ENCODE peak calls at places on chromosomes 6 and 20, in six cellular contexts. T is A549, Q is gastrocnemius medialis, A is transverse colon, W is adrenal gland, D is breast epithelium. J is an unnamed sample.

GRCh38 chr6:101912266-101912665 is 518.8 kb downstream of the GRIK2 start:
- DNase-seq in A (no peak), W (no peak), D (no peak), Q (no peak), T (no peak), J (no peak)

GRCh38 chr6:105781248-105781647 is 304.9 kb upstream of the PRDM1 start:
- DNase-seq in D (no peak), Q (no peak), W (no peak), A (no peak), T (no peak), J (no peak)

GRCh38 chr20:36542019-36542488 is 735 bp downstream of the MYL9 start:
- DNase-seq in W (peak; percentile 76), Q (no peak), D (no peak), A (peak; percentile 38), T (peak; percentile 39), J (no peak)

GRCh38 chr6:35084511-35085203 is 56.5 kb downstream of the TCP11 start:
- DNase-seq in W (peak; percentile 47), D (no peak), Q (no peak), T (no peak), A (no peak), J (no peak)

GRCh38 chr6:129623008-129623732 is 86.8 kb downstream of the ARHGAP18 start:
- DNase-seq in T (no peak), D (no peak), Q (no peak), A (no peak), W (no peak), J (no peak)

GRCh38 chr6:131061771-131062160 is 1.3 kb downstream of the EPB41L2 start:
- DNase-seq in Q (no peak), A (no peak), D (no peak), T (no peak), W (no peak), J (no peak)

GRCh38 chr20:44642203-44643153 is 9.0 kb downstream of the ADA start:
- DNase-seq in A (peak; percentile 71), Q (no peak), T (peak; percentile 85), D (peak; percentile 60), W (peak; percentile 89), J (peak; percentile 92)

GRCh38 chr20:34861386-34862084 is 11.1 kb downstream of the GGT7 start:
- DNase-seq in A (peak; percentile 65), D (no peak), T (no peak), W (no peak), Q (peak; percentile 74), J (no peak)

GRCh38 chr6:165636415-165637048 is 26.5 kb downstream of the PDE10A start:
- DNase-seq in D (no peak), A (no peak), W (no peak), T (no peak), Q (no peak), J (no peak)

GRCh38 chr6:35085359-35086281 is 55.5 kb downstream of the TCP11 start:
- DNase-seq in A (no peak), Q (no peak), T (no peak), W (peak; percentile 40), D (no peak), J (peak; percentile 81)

GRCh38 chr20:2822073-2822472 is 5.9 kb downstream of the TMEM239 start:
- DNase-seq in W (peak; percentile 44), T (no peak), Q (no peak), A (no peak), D (no peak), J (no peak)

GRCh38 chr6:122631571-122632249 is 21.5 kb downstream of the PKIB start:
- DNase-seq in T (no peak), Q (no peak), A (no peak), D (no peak), W (no peak), J (no peak)

GRCh38 chr6:15491255-15491985 is 171.4 kb downstream of the DTNBP1 start:
- DNase-seq in Q (peak; percentile 59), A (peak; percentile 75), T (peak; percentile 51), D (no peak), W (peak; percentile 93), J (peak; percentile 73)

GRCh38 chr20:53224851-53225250 is 252.7 kb downstream of the TSHZ2 start:
- DNase-seq in D (no peak), A (no peak), W (no peak), T (no peak), Q (no peak), J (no peak)

GRCh38 chr6:138110229-138110628 is 3.0 kb upstream of the PERP start:
- DNase-seq in D (no peak), T (no peak), A (no peak), Q (no peak), W (no peak), J (no peak)

GRCh38 chr6:138115191-138115590 is 8.0 kb upstream of the PERP start:
- DNase-seq in W (no peak), T (no peak), Q (no peak), A (no peak), D (no peak), J (no peak)

GRCh38 chr6:138115877-138116660 is 8.8 kb upstream of the PERP start:
- DNase-seq in W (peak; percentile 83), Q (peak; percentile 20), A (peak; percentile 42), T (peak; percentile 65), D (no peak), J (no peak)

GRCh38 chr6:138116661-138116999 is 9.4 kb upstream of the PERP start:
- DNase-seq in A (no peak), W (no peak), Q (no peak), D (no peak), T (no peak), J (no peak)

GRCh38 chr6:138113588-138114210 is 6.5 kb upstream of the PERP start:
- DNase-seq in A (no peak), W (no peak), T (no peak), D (no peak), Q (no peak), J (no peak)
- TF ChIP-seq CTCF in A (no peak), W (no peak), T (no peak), D (no peak), Q (no peak), J (no peak)

DNA sequence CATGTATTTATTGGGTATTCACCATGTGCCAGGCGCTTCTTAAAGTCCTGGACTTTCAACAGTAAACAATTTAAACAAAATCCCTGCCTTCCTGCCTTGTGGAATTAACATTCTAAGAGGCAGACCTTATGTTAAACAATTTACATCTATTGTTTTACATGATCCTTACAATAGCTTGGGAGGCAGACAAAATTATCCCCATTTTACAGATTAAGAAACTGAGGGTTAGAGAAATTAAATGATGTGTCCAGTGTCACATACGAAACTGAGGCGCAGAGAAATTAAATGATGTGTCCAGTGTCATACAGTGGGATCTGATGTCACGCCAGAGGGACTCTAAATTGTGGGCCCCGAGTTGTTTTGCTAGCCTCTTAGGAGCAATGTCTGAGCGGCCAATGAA is 105.5 kb downstream of the TIAM2 start:
- DNase-seq in Q (no peak), W (no peak), D (no peak), T (no peak), A (no peak), J (no peak)
- TF ChIP-seq POLR2A in Q (no peak), W (no peak), D (no peak), T (no peak), A (no peak), J (no peak)

DNA sequence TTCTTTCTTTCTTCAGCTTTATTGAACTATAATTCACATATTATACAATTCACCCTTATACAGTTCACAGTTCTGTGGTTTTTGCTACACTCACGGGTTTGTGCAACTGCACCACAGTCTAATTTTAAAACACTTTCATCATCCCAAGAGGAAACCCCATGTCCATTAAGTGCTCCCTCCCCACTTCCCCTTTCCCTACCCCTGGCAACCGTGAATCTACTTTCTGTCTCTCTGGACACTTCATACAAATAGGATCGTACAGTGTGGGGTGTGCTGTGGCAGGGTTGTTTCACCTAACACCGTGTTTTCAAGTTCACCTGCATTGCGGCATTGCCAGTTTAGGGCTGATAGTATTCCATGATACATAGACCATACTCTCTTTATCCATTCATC is 118.8 kb downstream of the PHACTR3 start:
- DNase-seq in W (no peak), A (no peak), Q (no peak), T (no peak), D (no peak), J (no peak)
- H3K4me3 ChIP-seq in W (no peak overlapping the region), A (no peak overlapping the region), Q (no peak overlapping the region), T (no peak overlapping the region), D (no peak overlapping the region), J (no peak overlapping the region)

DNA sequence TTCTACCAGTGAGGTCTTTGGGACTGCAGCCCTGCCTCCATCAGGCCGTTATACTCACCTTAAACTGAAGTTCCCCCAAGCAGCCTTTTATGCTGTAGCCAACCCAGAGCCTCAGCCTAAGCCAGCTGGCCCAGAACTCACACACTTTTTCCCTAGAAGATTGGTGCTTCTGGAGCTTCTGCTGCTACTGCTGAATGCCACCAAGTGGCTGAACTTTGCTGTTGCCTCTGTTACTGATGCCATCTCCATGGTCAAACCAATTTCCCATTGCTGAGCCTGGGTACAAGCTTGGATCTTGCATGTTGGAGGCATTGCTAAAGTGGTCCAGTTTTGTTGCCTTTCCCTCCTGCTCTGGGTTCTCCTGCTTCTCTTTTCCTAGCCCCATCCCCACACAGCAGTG is 15.0 kb upstream of the TBX18 start:
- DNase-seq in T (no peak), Q (no peak), D (no peak), W (no peak), A (no peak), J (no peak)
- TF ChIP-seq CTCF in T (no peak), Q (no peak), D (no peak), W (no peak), A (no peak), J (no peak)

DNA sequence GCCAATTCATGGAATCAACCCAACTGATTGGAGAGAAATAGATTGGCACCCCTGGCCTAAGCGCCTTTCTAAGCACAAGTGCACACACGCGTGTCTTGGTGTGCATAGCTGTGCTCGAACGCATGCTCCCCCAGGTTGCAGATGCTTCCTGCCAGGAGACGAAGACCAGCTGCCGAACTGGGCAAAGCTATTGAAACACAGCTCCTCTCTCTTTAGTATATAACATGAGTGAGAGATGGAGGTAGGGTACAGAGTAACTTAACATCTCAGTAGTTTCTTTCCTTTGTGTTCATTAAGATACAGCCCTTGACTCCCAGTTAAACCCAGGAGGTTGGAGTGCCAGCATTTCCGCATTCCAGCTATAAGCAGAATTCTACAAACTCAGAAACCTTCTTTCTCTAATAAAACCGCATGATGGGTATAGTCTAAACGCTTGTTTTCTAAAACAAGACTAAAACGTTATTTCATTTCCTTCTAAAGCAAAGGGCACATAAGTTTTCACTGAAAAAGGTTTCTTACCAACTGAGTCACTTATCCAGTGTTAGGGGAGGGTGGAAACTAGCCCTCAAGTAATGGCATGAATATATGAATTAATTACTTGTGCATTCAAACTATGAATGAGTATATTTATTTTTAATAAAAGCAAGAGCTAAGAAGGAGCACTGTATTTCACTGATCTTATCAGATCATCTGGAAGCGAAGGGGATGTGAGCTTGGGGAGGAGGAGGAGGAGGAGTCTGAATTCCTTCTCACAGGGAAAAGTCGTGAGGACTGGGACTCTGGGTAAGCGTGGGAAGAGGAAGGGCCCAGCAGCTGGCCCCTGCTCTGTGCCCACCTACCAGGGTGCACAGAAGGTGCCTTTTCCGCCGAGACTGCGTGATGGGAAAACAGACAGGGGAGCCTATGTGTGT is 179.2 kb downstream of the TMEM242 start:
- DNase-seq in W (peak; percentile 44), T (no peak), A (no peak), Q (no peak), D (no peak), J (no peak)
- TF ChIP-seq POLR2A in W (no peak), T (no peak), A (no peak), Q (no peak), D (no peak), J (no peak)

DNA sequence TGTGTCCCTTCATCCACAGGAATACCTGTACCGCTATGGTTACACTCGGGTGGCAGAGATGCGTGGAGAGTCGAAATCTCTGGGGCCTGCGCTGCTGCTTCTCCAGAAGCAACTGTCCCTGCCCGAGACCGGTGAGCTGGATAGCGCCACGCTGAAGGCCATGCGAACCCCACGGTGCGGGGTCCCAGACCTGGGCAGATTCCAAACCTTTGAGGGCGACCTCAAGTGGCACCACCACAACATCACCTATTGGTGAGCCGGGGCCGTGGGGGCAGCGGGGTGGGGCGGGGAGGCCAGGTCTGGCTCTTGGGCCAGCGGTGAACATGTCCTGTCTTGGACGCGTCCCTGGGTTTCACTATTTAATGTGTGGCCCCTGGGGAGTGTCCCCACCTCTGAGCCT is 1.1 kb downstream of the MMP9 start:
- DNase-seq in Q (no peak), T (no peak), W (no peak), D (no peak), A (no peak), J (no peak)
- H3K4me3 ChIP-seq in Q (no peak overlapping the region), T (no peak overlapping the region), W (no peak overlapping the region), D (no peak overlapping the region), A (no peak overlapping the region), J (no peak overlapping the region)